ENCODE peak calls at places on chromosomes 6 and 20, in four cellular contexts. Q is stimulated activated CD8-positive, alpha-beta memory T cell treated with anti-CD3 and anti-CD28 coated beads, Interleukin-15, amount 100 ng/mL, for 48 hours; X is MG63; S is ureter. J is an unnamed sample.

GRCh38 chr6:134746125-134746524 is 203.8 kb downstream of the ALDH8A1 start:
- DNase-seq in Q (no peak), X (no peak), S (no peak), J (no peak)

GRCh38 chr20:50146732-50147662 is 6.5 kb downstream of the PEDS1 start:
- DNase-seq in X (no peak), S (peak), Q (peak), J (peak)

GRCh38 chr6:16683524-16684194 is 77.6 kb downstream of the ATXN1 start:
- DNase-seq in Q (no peak), S (peak), X (peak), J (no peak)

GRCh38 chr6:79399499-79399898 is 137.7 kb downstream of the LCA5 start:
- DNase-seq in S (no peak), Q (no peak), X (no peak), J (no peak)

GRCh38 chr6:168037856-168038255 is 40.4 kb downstream of the KIF25 start:
- DNase-seq in X (no peak), S (no peak), Q (no peak), J (no peak)

GRCh38 chr20:63079971-63080370 is 73.2 kb upstream of the BHLHE23 start:
- DNase-seq in S (no peak), X (no peak), Q (no peak), J (no peak)

GRCh38 chr6:109526905-109527628 is 44.0 kb upstream of the ZBTB24 start:
- DNase-seq in S (peak), Q (no peak), X (peak), J (peak)

GRCh38 chr6:77450924-77451323 is 12.4 kb downstream of the HTR1B start:
- DNase-seq in S (no peak), X (no peak), Q (no peak), J (no peak)

GRCh38 chr6:114053791-114054190 is 82.8 kb upstream of the HDAC2 start:
- DNase-seq in X (no peak), Q (no peak), S (no peak), J (no peak)

GRCh38 chr6:114432380-114432779 is 89.6 kb upstream of the HS3ST5 start:
- DNase-seq in Q (no peak), S (no peak), X (no peak), J (no peak)

GRCh38 chr6:143939364-143939763 is 68.7 kb downstream of the PLAGL1 start:
- DNase-seq in X (no peak), Q (no peak), S (no peak), J (no peak)

GRCh38 chr20:32891491-32891890 is 32.8 kb downstream of the EFCAB8 start:
- DNase-seq in X (no peak), S (no peak), Q (no peak), J (no peak)

GRCh38 chr6:26053929-26054658 is 33.1 kb upstream of the HFE start:
- DNase-seq in X (no peak), S (no peak), Q (no peak), J (peak)